ENCODE peak calls at places on chromosomes 16 and 17, in eight cellular contexts. Q is breast epithelium, O is colonic mucosa, K is body of pancreas, X is Peyer's patch, I is neural crest cell, F is mesothelial cell of epicardium, L is uterus. P is an unnamed sample.

GRCh38 chr17:50209472-50210248 is 8.2 kb upstream of the COL1A1 start:
- DNase-seq in O (peak), Q (peak), F (peak), X (peak), L (peak), K (peak), I (peak), P (peak)

GRCh38 chr17:27321372-27321771 is 27.5 kb downstream of the WSB1 start:
- DNase-seq in O (no peak), L (no peak), X (no peak), I (no peak), F (no peak), K (no peak), Q (no peak), P (no peak)

GRCh38 chr16:65745-66144 is 6.7 kb downstream of the RHBDF1 start:
- DNase-seq in F (peak), X (peak), L (peak), K (peak), I (peak), Q (peak), O (peak), P (peak)

GRCh38 chr17:76458580-76459490 is 5.9 kb upstream of the UBE2O start:
- DNase-seq in F (no peak), X (peak), K (peak), L (no peak), I (peak), Q (no peak), O (peak), P (peak)

GRCh38 chr16:2963611-2964415 is at the start of gene KREMEN2:
- DNase-seq in I (peak), X (no peak), Q (no peak), L (no peak), F (no peak), O (peak), K (no peak), P (no peak)

GRCh38 chr16:67396775-67397450 is 3.6 kb upstream of the TPPP3 start:
- DNase-seq in Q (no peak), O (no peak), L (no peak), X (no peak), F (no peak), I (no peak), K (no peak), P (no peak)

GRCh38 chr17:32161506-32162365 is 19.4 kb downstream of the RHOT1 start:
- DNase-seq in I (no peak), K (no peak), L (no peak), Q (no peak), O (no peak), F (no peak), X (peak), P (no peak)

GRCh38 chr17:60224064-60224463 is 74.3 kb downstream of the CA4 start:
- DNase-seq in I (no peak), L (no peak), Q (no peak), F (no peak), O (no peak), K (no peak), X (no peak), P (no peak)

GRCh38 chr16:87817910-87818309 is 51.4 kb downstream of the SLC7A5 start:
- DNase-seq in L (no peak), I (no peak), O (no peak), F (no peak), Q (no peak), X (no peak), K (no peak), P (no peak)

GRCh38 chr16:87818533-87819161 is 50.7 kb downstream of the SLC7A5 start:
- DNase-seq in F (no peak), X (no peak), L (no peak), Q (no peak), O (no peak), K (no peak), I (no peak), P (no peak)

GRCh38 chr16:87816507-87817100 is 50.8 kb upstream of the KLHDC4 start:
- DNase-seq in I (no peak), L (no peak), O (no peak), X (no peak), F (no peak), Q (no peak), K (no peak), P (no peak)

GRCh38 chr16:87812200-87812656 is 46.4 kb upstream of the KLHDC4 start:
- DNase-seq in I (no peak), L (no peak), X (no peak), O (no peak), Q (no peak), F (no peak), K (no peak), P (no peak)

GRCh38 chr16:87815567-87815966 is 49.8 kb upstream of the KLHDC4 start:
- DNase-seq in Q (no peak), I (no peak), L (no peak), K (no peak), X (no peak), F (no peak), O (no peak), P (no peak)
- TF ChIP-seq CTCF in Q (no peak), I (no peak), L (no peak), K (no peak), X (no peak), F (no peak), O (no peak), P (no peak)

GRCh38 chr17:81518113-81518784 is 5.7 kb upstream of the ACTG1 start:
- DNase-seq in K (no peak), F (peak), L (no peak), Q (no peak), I (no peak), X (peak), O (no peak), P (no peak)

GRCh38 chr17:81516439-81516838 is 3.8 kb upstream of the ACTG1 start:
- DNase-seq in F (no peak), Q (no peak), O (no peak), K (no peak), X (peak), L (peak), I (no peak), P (no peak)

GRCh38 chr17:81517009-81517338 is 4.4 kb upstream of the ACTG1 start:
- DNase-seq in O (no peak), F (no peak), X (peak), K (no peak), I (no peak), Q (no peak), L (no peak), P (no peak)

GRCh38 chr17:81518785-81519283 is 6.2 kb upstream of the ACTG1 start:
- DNase-seq in I (no peak), Q (no peak), X (peak), L (peak), K (peak), O (peak), F (peak), P (no peak)

DNA sequence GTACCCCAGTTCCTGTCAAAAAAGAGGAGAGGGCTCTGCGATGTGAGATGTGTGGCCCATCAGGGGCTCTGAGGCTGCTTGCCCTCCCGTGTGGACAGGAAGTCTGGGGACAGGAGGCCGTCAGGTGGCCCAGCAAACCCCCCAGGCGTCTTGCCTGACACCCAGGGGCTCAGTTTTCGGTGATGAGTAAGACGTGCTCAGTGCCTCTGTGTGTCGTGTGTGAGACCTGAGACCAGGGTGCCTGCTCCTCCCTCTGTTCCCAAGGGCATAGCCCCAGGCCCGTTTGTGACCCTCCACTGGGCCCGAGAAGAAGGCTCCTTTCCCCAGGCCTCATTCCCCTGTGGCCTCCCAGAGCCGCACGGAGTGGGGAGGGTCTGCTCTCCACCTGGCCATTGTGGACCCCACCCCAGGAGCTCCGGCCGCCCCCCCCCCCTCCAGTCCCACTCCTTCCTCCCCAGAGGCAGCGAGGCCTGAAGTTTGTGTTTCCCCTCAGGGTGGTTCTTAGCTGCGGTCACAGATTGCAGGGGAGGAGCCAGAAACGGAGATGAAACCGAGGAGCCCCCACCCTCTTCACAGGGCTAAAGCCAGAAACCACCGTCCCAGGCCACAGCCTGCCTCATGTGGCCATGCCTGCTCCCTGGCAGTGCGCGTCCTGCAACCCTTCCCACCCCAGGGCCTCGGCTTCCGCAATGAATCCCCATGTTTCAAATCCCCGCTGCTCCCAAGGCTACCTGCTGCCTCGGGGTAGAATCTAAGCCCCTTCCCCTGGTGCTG is 4.9 kb upstream of the ACTG1 start:
- DNase-seq in L (peak), X (peak), K (no peak), I (no peak), F (no peak), O (peak), Q (no peak), P (no peak)
- TF ChIP-seq CTCF in L (no peak), X (no peak), K (no peak), I (no peak), F (no peak), O (no peak), Q (no peak), P (no peak)

DNA sequence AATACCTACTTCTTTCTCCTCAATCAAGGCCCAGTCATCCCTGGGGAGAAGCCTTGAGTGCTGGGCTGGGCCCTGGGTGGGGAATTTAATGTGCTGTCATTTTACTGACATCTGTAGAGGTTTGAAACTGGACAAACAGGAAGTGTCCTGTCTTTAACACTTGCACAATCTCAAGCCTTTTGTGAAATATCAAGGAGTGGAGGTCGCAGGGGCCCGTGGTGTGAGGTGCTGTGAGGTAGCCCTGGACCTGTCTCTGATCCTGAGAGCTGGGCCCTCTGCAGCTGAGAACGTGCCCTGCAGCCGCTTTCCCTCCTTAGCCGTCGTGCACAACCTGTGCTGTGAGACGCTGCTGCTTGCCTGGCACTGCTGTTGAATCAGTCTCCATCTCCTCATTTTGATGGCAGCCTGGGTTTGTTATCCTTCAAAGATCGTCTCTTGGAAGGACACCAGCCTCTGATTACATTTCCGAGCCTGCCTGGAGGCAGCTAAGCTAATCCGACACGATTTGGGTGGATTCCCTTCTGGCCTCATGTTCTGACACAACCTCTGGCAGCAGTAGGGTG is 29.9 kb downstream of the SMARCE1 start:
- DNase-seq in L (no peak), Q (no peak), F (no peak), X (no peak), I (no peak), O (peak), K (no peak), P (no peak)
- TF ChIP-seq CTCF in L (no peak), Q (no peak), F (no peak), X (no peak), I (no peak), O (no peak), K (no peak), P (no peak)

GRCh38 chr17:17924131-17924856 is 47.9 kb downstream of the TOM1L2 start:
- DNase-seq in L (no peak), O (no peak), I (no peak), K (no peak), Q (no peak), F (no peak), X (no peak), P (no peak)

GRCh38 chr17:17919169-17920107 is 52.8 kb downstream of the TOM1L2 start:
- DNase-seq in F (peak), L (peak), X (peak), I (peak), K (peak), O (peak), Q (peak), P (peak)

GRCh38 chr17:17922198-17922901 is 49.9 kb downstream of the TOM1L2 start:
- DNase-seq in F (no peak), X (peak), L (peak), K (no peak), Q (no peak), O (no peak), I (no peak), P (no peak)

GRCh38 chr17:17924857-17925250 is 47.3 kb downstream of the TOM1L2 start:
- DNase-seq in X (peak), O (no peak), K (no peak), I (no peak), L (no peak), Q (no peak), F (no peak), P (no peak)

DNA sequence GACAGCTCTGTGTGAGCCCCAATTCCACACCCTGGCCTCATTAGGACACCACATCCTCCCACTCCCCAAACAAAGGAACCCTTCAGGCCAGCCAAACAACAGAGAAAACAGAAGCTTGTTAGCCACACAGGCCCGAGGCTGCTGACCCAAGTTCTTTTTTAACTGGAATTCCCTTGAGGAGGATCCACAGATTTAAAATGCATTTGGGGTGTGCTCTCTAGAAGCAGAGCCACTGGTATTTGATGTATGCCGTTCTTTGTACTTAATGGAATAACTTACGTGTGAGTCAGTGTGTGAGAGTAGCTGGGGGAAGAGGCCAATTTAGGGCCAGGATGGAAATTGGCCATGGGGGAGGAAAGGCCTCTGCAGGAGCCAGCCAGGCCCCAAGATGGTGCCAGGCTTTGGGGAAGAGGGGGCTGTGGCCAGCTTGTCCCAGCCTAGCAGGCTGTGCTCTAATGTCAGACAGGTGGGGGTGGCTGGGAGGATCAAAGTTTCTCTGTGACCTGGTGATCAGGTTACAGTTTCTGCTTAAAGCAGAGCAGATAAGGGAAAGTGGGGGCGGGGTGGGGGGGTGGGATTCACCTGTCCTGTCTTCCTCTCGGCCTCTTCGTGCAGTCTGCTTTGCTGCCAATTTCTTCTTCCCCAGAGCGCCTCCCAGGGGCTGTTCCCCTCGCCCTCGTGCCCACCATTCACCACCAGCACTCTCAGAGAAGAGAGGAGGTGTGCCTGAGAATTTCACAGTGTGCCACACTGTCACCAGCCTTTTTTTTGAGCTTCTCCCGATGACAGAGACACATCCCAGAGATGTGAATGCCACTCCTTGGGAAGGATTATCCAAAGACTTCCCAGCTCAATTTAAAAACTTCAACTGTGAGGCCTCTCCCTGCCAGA is 50.8 kb downstream of the TOM1L2 start:
- DNase-seq in L (peak), I (peak), X (peak), F (no peak), K (no peak), O (no peak), Q (peak), P (no peak)
- TF ChIP-seq CTCF in L (no peak), I (no peak), X (no peak), F (no peak), K (no peak), O (no peak), Q (no peak), P (no peak)